ENCODE peak calls at places on chromosomes 2 and 18, in six cellular contexts. W is lung, E is adrenal gland, L is pancreas, H is lower lobe of right lung, V is upper lobe of right lung. P is an unnamed sample. For H3K9me3, the result is how much of the 10 kb centered on the place peaks cover.

GRCh38 chr2:60530660-60531276 is 22.7 kb downstream of the BCL11A start:
- DNase-seq in W (peak), L (peak), H (peak), V (peak), E (peak), P (peak)

GRCh38 chr2:160402997-160403979 is 90.3 kb downstream of the RBMS1 start:
- DNase-seq in E (no peak), H (no peak), L (no peak), V (no peak), W (no peak), P (no peak)

GRCh38 chr2:26561918-26562810 is 79.0 kb downstream of the CIB4 start:
- DNase-seq in L (peak), E (peak), V (peak), H (peak), W (no peak), P (peak)

GRCh38 chr2:180829261-180829660 is 151.1 kb upstream of the UBE2E3 start:
- DNase-seq in V (no peak), E (no peak), L (no peak), W (no peak), H (no peak), P (no peak)

GRCh38 chr2:195356026-195356425 is 301.0 kb upstream of the SLC39A10 start:
- DNase-seq in W (no peak), E (no peak), L (no peak), V (no peak), H (no peak), P (no peak)

GRCh38 chr2:119734051-119734450 is 25.7 kb upstream of the PTPN4 start:
- DNase-seq in H (no peak), V (no peak), E (no peak), W (no peak), L (no peak), P (no peak)

GRCh38 chr2:5690231-5690630 is 2.0 kb upstream of the SOX11 start:
- DNase-seq in H (no peak), W (no peak), L (no peak), V (no peak), E (no peak), P (no peak)

GRCh38 chr2:135948642-135949355 is 36.6 kb downstream of the DARS1 start:
- DNase-seq in V (no peak), E (no peak), L (no peak), W (no peak), H (no peak), P (no peak)

GRCh38 chr18:57728941-57729511 is 74.1 kb downstream of the ATP8B1 start:
- DNase-seq in V (no peak), W (no peak), H (no peak), E (no peak), L (no peak), P (no peak)

GRCh38 chr2:72859831-72860262 is 27.4 kb upstream of the SPR start:
- DNase-seq in V (no peak), E (peak), W (peak), H (no peak), L (peak), P (peak)

GRCh38 chr18:58195278-58195721 is 151.3 kb downstream of the NEDD4L start:
- DNase-seq in W (no peak), E (no peak), L (peak), V (peak), H (peak), P (no peak)

GRCh38 chr2:37085731-37086147 is 1.4 kb downstream of the GPATCH11 start:
- DNase-seq in E (no peak), H (no peak), L (no peak), V (no peak), W (no peak), P (no peak)

GRCh38 chr18:77093584-77093983 is 39.0 kb downstream of the MBP start:
- DNase-seq in E (no peak), L (no peak), W (no peak), V (no peak), H (no peak), P (no peak)

GRCh38 chr2:121329786-121330185 is 44.8 kb upstream of the TFCP2L1 start:
- DNase-seq in L (peak), H (no peak), E (no peak), V (peak), W (no peak), P (no peak)

GRCh38 chr2:215816424-215816823 is 196.9 kb downstream of the MREG start:
- DNase-seq in H (no peak), E (no peak), V (no peak), L (no peak), W (no peak), P (peak)

GRCh38 chr2:32863803-32864202 is 83.0 kb upstream of the LTBP1 start:
- DNase-seq in V (no peak), E (no peak), H (no peak), W (no peak), L (no peak), P (no peak)

GRCh38 chr2:74887961-74888670 is 54.2 kb downstream of the HK2 start:
- DNase-seq in V (no peak), H (no peak), W (no peak), L (no peak), E (no peak), P (no peak)

GRCh38 chr2:15334650-15335326 is 226.3 kb downstream of the NBAS start:
- DNase-seq in H (no peak), W (no peak), V (no peak), L (no peak), E (no peak), P (no peak)

GRCh38 chr2:65397122-65397521 is 35.3 kb downstream of the SPRED2 start:
- DNase-seq in W (no peak), H (no peak), L (no peak), E (no peak), V (no peak), P (no peak)

GRCh38 chr18:44579028-44579692 is 101.5 kb upstream of the SETBP1 start:
- DNase-seq in V (no peak), L (no peak), W (no peak), H (no peak), E (no peak), P (no peak)

GRCh38 chr2:28681216-28681981 is 70.2 kb upstream of the PPP1CB start:
- DNase-seq in E (no peak), H (no peak), V (no peak), W (no peak), L (peak), P (no peak)

GRCh38 chr2:238808761-238809160 is 39.1 kb upstream of the TWIST2 start:
- DNase-seq in L (no peak), V (no peak), W (no peak), H (no peak), E (no peak), P (no peak)

GRCh38 chr2:168149431-168149830 is 98.0 kb downstream of the STK39 start:
- DNase-seq in W (no peak), L (no peak), V (no peak), E (no peak), H (no peak), P (no peak)

GRCh38 chr18:32049393-32050161 is 31.0 kb downstream of the RNF125 start:
- DNase-seq in L (peak), E (peak), H (peak), V (peak), W (peak), P (no peak)

GRCh38 chr2:97737421-97738235 is 24.3 kb downstream of the ZAP70 start:
- DNase-seq in H (no peak), L (no peak), V (peak), E (no peak), W (no peak), P (no peak)

GRCh38 chr18:34909637-34910364 is 131.4 kb upstream of the MAPRE2 start:
- DNase-seq in V (no peak), W (no peak), E (peak), H (no peak), L (no peak), P (no peak)

GRCh38 chr18:77059294-77059916 is 73.2 kb downstream of the MBP start:
- DNase-seq in L (peak), H (no peak), W (no peak), V (no peak), E (no peak), P (peak)

GRCh38 chr2:217934321-217935131 is 68.3 kb downstream of the TNS1 start:
- DNase-seq in H (peak), W (no peak), L (peak), E (no peak), V (no peak), P (no peak)

GRCh38 chr2:201470821-201471731 is 19.5 kb downstream of the STRADB start:
- DNase-seq in W (no peak), L (no peak), E (no peak), V (no peak), H (no peak), P (no peak)
- H3K9me3 ChIP-seq in W (under half), L (under half), E (under half), V (under half), H (under half), P (under half)

GRCh38 chr18:78895207-78896001 is 84.2 kb upstream of the SALL3 start:
- DNase-seq in V (no peak), W (peak), L (no peak), H (no peak), E (no peak), P (no peak)

GRCh38 chr18:78899241-78899640 is 80.4 kb upstream of the SALL3 start:
- DNase-seq in L (no peak), E (no peak), V (no peak), H (no peak), W (no peak), P (no peak)

GRCh38 chr18:78898635-78899034 is 81.0 kb upstream of the SALL3 start:
- DNase-seq in W (no peak), E (no peak), L (no peak), V (no peak), H (no peak), P (no peak)

GRCh38 chr18:78896111-78896510 is 83.5 kb upstream of the SALL3 start:
- DNase-seq in V (no peak), L (no peak), W (peak), H (no peak), E (no peak), P (no peak)

DNA sequence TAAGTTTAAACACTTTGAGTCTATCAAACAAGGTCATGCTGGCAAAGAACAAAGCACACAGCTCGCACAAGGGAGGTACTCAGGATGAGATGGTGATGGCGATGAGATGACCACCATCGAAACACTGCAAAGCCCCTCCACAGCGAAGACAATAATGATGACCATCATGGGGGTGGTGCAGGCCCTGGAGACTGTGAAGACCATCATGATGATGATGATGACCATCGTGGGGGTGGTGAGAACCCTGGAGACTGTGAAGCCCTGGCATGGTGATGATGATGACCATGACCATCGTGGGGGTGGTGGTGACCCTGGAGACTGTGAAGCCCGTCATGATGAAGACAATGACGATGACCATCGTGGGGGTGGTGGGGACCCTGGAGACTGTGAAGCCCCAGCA is 81.6 kb upstream of the SALL3 start:
- DNase-seq in E (no peak), H (no peak), L (no peak), W (peak), V (no peak), P (no peak)
- H3K9me3 ChIP-seq in E (under half), H (under half), L (under half), W (under half), V (under half), P (under half)

GRCh38 chr18:12564861-12565260 is 93.0 kb downstream of the SPIRE1 start:
- DNase-seq in W (no peak), V (no peak), E (no peak), L (no peak), H (no peak), P (no peak)

GRCh38 chr18:12556946-12557806 is 100.7 kb downstream of the SPIRE1 start:
- DNase-seq in H (no peak), E (no peak), W (no peak), L (no peak), V (no peak), P (no peak)

GRCh38 chr18:12554796-12555388 is 103.0 kb downstream of the SPIRE1 start:
- DNase-seq in W (no peak), L (no peak), H (no peak), V (no peak), E (no peak), P (no peak)

GRCh38 chr18:12564378-12564777 is 93.5 kb downstream of the SPIRE1 start:
- DNase-seq in E (no peak), W (no peak), L (no peak), H (no peak), V (no peak), P (no peak)

GRCh38 chr18:12559319-12559718 is 98.6 kb downstream of the SPIRE1 start:
- DNase-seq in L (no peak), V (no peak), E (no peak), H (no peak), W (no peak), P (no peak)
- H3K9me3 ChIP-seq in L (under half), V (under half), E (under half), H (under half), W (under half), P (under half)

GRCh38 chr2:13751955-13752354 is 880.6 kb upstream of the LRATD1 start:
- DNase-seq in V (no peak), W (no peak), L (no peak), H (no peak), E (no peak), P (no peak)
- H3K9me3 ChIP-seq in V (under half), W (under half), L (under half), H (under half), E (under half), P (under half)

DNA sequence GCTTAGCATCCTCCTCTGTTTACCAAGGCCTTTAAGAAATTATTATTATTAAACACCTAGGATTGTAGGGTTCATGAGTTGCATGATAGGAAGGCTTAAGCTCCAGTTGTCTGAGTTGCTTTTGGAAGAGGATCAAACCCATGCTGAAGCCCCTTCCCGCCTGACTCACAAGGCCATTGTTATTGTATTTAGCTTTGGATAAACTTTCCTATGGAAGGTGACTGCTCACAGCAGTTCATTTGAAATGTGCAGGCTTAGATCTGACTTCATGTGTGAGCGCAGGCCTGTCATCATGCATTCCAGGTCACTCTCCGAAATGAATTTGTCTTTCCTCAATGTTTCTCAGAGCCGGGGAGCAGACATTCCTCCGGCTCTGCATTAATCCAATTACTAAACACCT is 120.0 kb downstream of the OSR1 start:
- DNase-seq in W (no peak), V (no peak), H (no peak), E (no peak), L (no peak), P (no peak)
- H3K9me3 ChIP-seq in W (under half), V (under half), H (under half), E (under half), L (under half), P (under half)

P was measured in Caco-2.